ENCODE peak calls at places on chromosome 21, in four cellular contexts. One of them, this sample, is unnamed.

GRCh38 chr21:46120301-46121285 is 22.7 kb downstream of the COL6A2 start:
- DNase-seq in foreskin fibroblast: no peak
- DNase-seq in PC-3: no peak
- DNase-seq in NCI-H2029 treated with DMSO at 0.1 percent for 48 hours: no peak
- DNase-seq in this sample: no peak

GRCh38 chr21:29181799-29182470 is 51.5 kb downstream of the MAP3K7CL start:
- DNase-seq in foreskin fibroblast: peak; percentile 76
- DNase-seq in PC-3: peak; percentile 75
- DNase-seq in NCI-H2029 treated with DMSO at 0.1 percent for 48 hours: no peak
- DNase-seq in this sample: no peak

GRCh38 chr21:17045214-17045835 is 467.5 kb upstream of the CXADR start:
- DNase-seq in foreskin fibroblast: peak; percentile 16
- DNase-seq in PC-3: peak; percentile 33
- DNase-seq in NCI-H2029 treated with DMSO at 0.1 percent for 48 hours: peak; percentile 40
- DNase-seq in this sample: no peak

GRCh38 chr21:45570071-45570470 is 27.8 kb upstream of the SLC19A1 start:
- DNase-seq in foreskin fibroblast: no peak
- DNase-seq in PC-3: no peak
- DNase-seq in NCI-H2029 treated with DMSO at 0.1 percent for 48 hours: no peak
- DNase-seq in this sample: no peak

GRCh38 chr21:46064870-46065214 is 33.1 kb upstream of the COL6A2 start:
- DNase-seq in foreskin fibroblast: no peak
- DNase-seq in PC-3: no peak
- DNase-seq in NCI-H2029 treated with DMSO at 0.1 percent for 48 hours: no peak
- DNase-seq in this sample: no peak

GRCh38 chr21:43874085-43874785 is 9.2 kb downstream of the AGPAT3 start:
- DNase-seq in foreskin fibroblast: no peak
- DNase-seq in PC-3: no peak
- DNase-seq in NCI-H2029 treated with DMSO at 0.1 percent for 48 hours: no peak
- DNase-seq in this sample: no peak

GRCh38 chr21:46116846-46117585 is 19.1 kb downstream of the COL6A2 start:
- DNase-seq in foreskin fibroblast: peak; percentile 76
- DNase-seq in PC-3: peak; percentile 39
- DNase-seq in NCI-H2029 treated with DMSO at 0.1 percent for 48 hours: no peak
- DNase-seq in this sample: no peak

GRCh38 chr21:43983390-43983789 is 28.7 kb upstream of the TRAPPC10 start:
- DNase-seq in foreskin fibroblast: no peak
- DNase-seq in PC-3: no peak
- DNase-seq in NCI-H2029 treated with DMSO at 0.1 percent for 48 hours: no peak
- DNase-seq in this sample: no peak

GRCh38 chr21:31201548-31201947 is 142.5 kb downstream of the TIAM1 start:
- DNase-seq in foreskin fibroblast: no peak
- DNase-seq in PC-3: no peak
- DNase-seq in NCI-H2029 treated with DMSO at 0.1 percent for 48 hours: no peak
- DNase-seq in this sample: no peak

GRCh38 chr21:34934350-34934749 is 114.8 kb downstream of the RUNX1 start:
- DNase-seq in foreskin fibroblast: no peak
- DNase-seq in PC-3: no peak
- DNase-seq in NCI-H2029 treated with DMSO at 0.1 percent for 48 hours: no peak
- DNase-seq in this sample: no peak

GRCh38 chr21:39046236-39046911 is 136.9 kb downstream of the PSMG1 start:
- DNase-seq in foreskin fibroblast: no peak
- DNase-seq in PC-3: no peak
- DNase-seq in NCI-H2029 treated with DMSO at 0.1 percent for 48 hours: no peak
- DNase-seq in this sample: no peak

GRCh38 chr21:32545948-32546441 is 39.3 kb downstream of the TCP10L start:
- DNase-seq in foreskin fibroblast: no peak
- DNase-seq in PC-3: peak; percentile 53
- DNase-seq in NCI-H2029 treated with DMSO at 0.1 percent for 48 hours: no peak
- DNase-seq in this sample: no peak

GRCh38 chr21:17925000-17925610 is 105.9 kb upstream of the C21orf91 start:
- DNase-seq in foreskin fibroblast: peak; percentile 16
- DNase-seq in PC-3: peak; percentile 83
- DNase-seq in NCI-H2029 treated with DMSO at 0.1 percent for 48 hours: peak; percentile 34
- DNase-seq in this sample: peak; percentile 83

GRCh38 chr21:45154511-45155508 is 80.4 kb downstream of the ADARB1 start:
- DNase-seq in foreskin fibroblast: peak; percentile 28
- DNase-seq in PC-3: no peak
- DNase-seq in NCI-H2029 treated with DMSO at 0.1 percent for 48 hours: no peak
- DNase-seq in this sample: no peak

GRCh38 chr21:21200103-21200938 is 202.1 kb downstream of the NCAM2 start:
- DNase-seq in foreskin fibroblast: peak; percentile 97
- DNase-seq in PC-3: peak; percentile 85
- DNase-seq in NCI-H2029 treated with DMSO at 0.1 percent for 48 hours: no peak
- DNase-seq in this sample: no peak

GRCh38 chr21:36419996-36420395 is 34.8 kb downstream of the CHAF1B start:
- DNase-seq in foreskin fibroblast: peak; percentile 77
- DNase-seq in PC-3: peak; percentile 90
- DNase-seq in NCI-H2029 treated with DMSO at 0.1 percent for 48 hours: peak; percentile 10
- DNase-seq in this sample: peak; percentile 88

GRCh38 chr21:34771512-34772028 is 102.8 kb downstream of the CLIC6 start:
- DNase-seq in foreskin fibroblast: peak; percentile 53
- DNase-seq in PC-3: peak; percentile 90
- DNase-seq in NCI-H2029 treated with DMSO at 0.1 percent for 48 hours: no peak
- DNase-seq in this sample: no peak

GRCh38 chr21:37945036-37945435 is 28.8 kb upstream of the KCNJ6 start:
- DNase-seq in foreskin fibroblast: no peak
- DNase-seq in PC-3: no peak
- DNase-seq in NCI-H2029 treated with DMSO at 0.1 percent for 48 hours: no peak
- DNase-seq in this sample: no peak

GRCh38 chr21:33394260-33394659 is 9.0 kb upstream of the IFNGR2 start:
- DNase-seq in foreskin fibroblast: no peak
- DNase-seq in PC-3: no peak
- DNase-seq in NCI-H2029 treated with DMSO at 0.1 percent for 48 hours: no peak
- DNase-seq in this sample: no peak

GRCh38 chr21:41139951-41140350 is 28.0 kb upstream of the BACE2 start:
- DNase-seq in foreskin fibroblast: no peak
- DNase-seq in PC-3: no peak
- DNase-seq in NCI-H2029 treated with DMSO at 0.1 percent for 48 hours: no peak
- DNase-seq in this sample: no peak